ENCODE peak calls at places on chromosomes 4 and X, in four cellular contexts. K is NT2/D1, E is suprapubic skin, D is tibial artery. T is an unnamed sample.

GRCh38 chr4:123930971-123931370 is 534.4 kb downstream of the SPRY1 start:
- DNase-seq in K (no peak), E (no peak), D (no peak), T (no peak)

GRCh38 chrX:37813570-37813969 is 33.7 kb downstream of the CYBB start:
- DNase-seq in K (no peak), E (no peak), D (no peak), T (no peak)

GRCh38 chr4:133151681-133152329 is 2.7 kb downstream of the PCDH10 start:
- DNase-seq in K (no peak), E (peak; percentile 72), D (no peak), T (no peak)

GRCh38 chr4:142858965-142859364 is 12.9 kb upstream of the INPP4B start:
- DNase-seq in K (no peak), E (no peak), D (no peak), T (no peak)

GRCh38 chr4:55183926-55184599 is 58.7 kb upstream of the KDR start:
- DNase-seq in K (no peak), E (no peak), D (no peak), T (no peak)

GRCh38 chr4:83110970-83111369 is 3.6 kb downstream of the PLAC8 start:
- DNase-seq in K (no peak), E (no peak), D (no peak), T (no peak)

GRCh38 chr4:146548443-146548842 is 26.7 kb upstream of the SLC10A7 start:
- DNase-seq in K (no peak), E (no peak), D (no peak), T (no peak)

GRCh38 chrX:131271274-131271673 is 17.8 kb downstream of the IGSF1 start:
- DNase-seq in K (no peak), E (no peak), D (no peak), T (no peak)

GRCh38 chrX:56281789-56282188 is 49.6 kb downstream of the KLF8 start:
- DNase-seq in K (no peak), E (no peak), D (no peak), T (no peak)

GRCh38 chrX:144709841-144710240 is 537.5 kb upstream of the SPANXN1 start:
- DNase-seq in K (no peak), E (no peak), D (no peak), T (no peak)

GRCh38 chrX:114581528-114582263 is 2.2 kb upstream of the HTR2C start:
- DNase-seq in K (no peak), E (no peak), D (no peak), T (no peak)

GRCh38 chr4:80036949-80037348 is 36.1 kb downstream of the ANTXR2 start:
- DNase-seq in K (no peak), E (no peak), D (no peak), T (no peak)

GRCh38 chr4:25313194-25313895 is 771 bp downstream of the ZCCHC4 start:
- DNase-seq in K (no peak), E (no peak), D (no peak), T (no peak)

GRCh38 chr4:47203593-47203992 is 172.2 kb downstream of the GABRB1 start:
- DNase-seq in K (no peak), E (no peak), D (no peak), T (no peak)

GRCh38 chr4:1720163-1720983 is 750 bp downstream of the TMEM129 start:
- DNase-seq in K (no peak), E (no peak), D (peak; percentile 33), T (no peak)

GRCh38 chr4:17497890-17498523 is 13.9 kb downstream of the QDPR start:
- DNase-seq in K (no peak), E (no peak), D (no peak), T (no peak)

T was measured in NCI-H774.